ENCODE peak calls at places on chromosomes 5 and 9, in six cellular contexts. One of them, this sample, is unnamed.

GRCh38 chr5:76082790-76083554 is at the start of gene SV2C:
- DNase-seq in H9: peak
- DNase-seq in neuronal stem cell: peak
- DNase-seq in IMR-90: no peak
- DNase-seq in H1: no peak
- DNase-seq in mesenchymal stem cell: peak
- DNase-seq in this sample: peak

GRCh38 chr9:68802525-68803015 is 97.5 kb downstream of the PIP5K1B start:
- DNase-seq in H9: no peak
- DNase-seq in neuronal stem cell: no peak
- DNase-seq in IMR-90: no peak
- DNase-seq in H1: no peak
- DNase-seq in mesenchymal stem cell: no peak
- DNase-seq in this sample: no peak

GRCh38 chr9:20044686-20045085 is 255.8 kb upstream of the SLC24A2 start:
- DNase-seq in H9: no peak
- DNase-seq in neuronal stem cell: no peak
- DNase-seq in IMR-90: peak
- DNase-seq in H1: no peak
- DNase-seq in mesenchymal stem cell: peak
- DNase-seq in this sample: no peak

GRCh38 chr5:116543501-116543900 is 31.1 kb downstream of the SEMA6A start:
- DNase-seq in H9: no peak
- DNase-seq in neuronal stem cell: no peak
- DNase-seq in IMR-90: no peak
- DNase-seq in H1: no peak
- DNase-seq in mesenchymal stem cell: no peak
- DNase-seq in this sample: no peak

GRCh38 chr5:34957857-34958690 is 28.7 kb downstream of the DNAJC21 start:
- DNase-seq in H9: no peak
- DNase-seq in neuronal stem cell: peak
- DNase-seq in IMR-90: peak
- DNase-seq in H1: no peak
- DNase-seq in mesenchymal stem cell: peak
- DNase-seq in this sample: peak

GRCh38 chr5:145872486-145872885 is 328 bp downstream of the GRXCR2 start:
- DNase-seq in H9: no peak
- DNase-seq in neuronal stem cell: no peak
- DNase-seq in IMR-90: no peak
- DNase-seq in H1: no peak
- DNase-seq in mesenchymal stem cell: no peak
- DNase-seq in this sample: no peak

GRCh38 chr5:92371889-92372235 is 988.7 kb upstream of the ARRDC3 start:
- DNase-seq in H9: no peak
- DNase-seq in neuronal stem cell: no peak
- DNase-seq in IMR-90: peak
- DNase-seq in H1: no peak
- DNase-seq in mesenchymal stem cell: no peak
- DNase-seq in this sample: peak

GRCh38 chr5:83576341-83576740 is 104.8 kb downstream of the VCAN start:
- DNase-seq in H9: no peak
- DNase-seq in neuronal stem cell: no peak
- DNase-seq in IMR-90: peak
- DNase-seq in H1: no peak
- DNase-seq in mesenchymal stem cell: peak
- DNase-seq in this sample: no peak

GRCh38 chr5:169803077-169803981 is 166.3 kb downstream of the DOCK2 start:
- DNase-seq in H9: no peak
- DNase-seq in neuronal stem cell: no peak
- DNase-seq in IMR-90: peak
- DNase-seq in H1: no peak
- DNase-seq in mesenchymal stem cell: peak
- DNase-seq in this sample: peak

GRCh38 chr9:88781500-88782391 is 209.5 kb upstream of the S1PR3 start:
- DNase-seq in H9: peak
- DNase-seq in neuronal stem cell: no peak
- DNase-seq in IMR-90: peak
- DNase-seq in H1: peak
- DNase-seq in mesenchymal stem cell: peak
- DNase-seq in this sample: peak

GRCh38 chr5:15623794-15624193 is 123.8 kb downstream of the FBXL7 start:
- DNase-seq in H9: no peak
- DNase-seq in neuronal stem cell: no peak
- DNase-seq in IMR-90: no peak
- DNase-seq in H1: no peak
- DNase-seq in mesenchymal stem cell: no peak
- DNase-seq in this sample: no peak

GRCh38 chr5:156474251-156474650 is 147.3 kb downstream of the SGCD start:
- DNase-seq in H9: no peak
- DNase-seq in neuronal stem cell: no peak
- DNase-seq in IMR-90: peak
- DNase-seq in H1: no peak
- DNase-seq in mesenchymal stem cell: peak
- DNase-seq in this sample: no peak

GRCh38 chr5:149320791-149321330 is 24.4 kb upstream of the GRPEL2 start:
- DNase-seq in H9: peak
- DNase-seq in neuronal stem cell: peak
- DNase-seq in IMR-90: peak
- DNase-seq in H1: no peak
- DNase-seq in mesenchymal stem cell: peak
- DNase-seq in this sample: peak

GRCh38 chr5:150540615-150541396 is 32.9 kb downstream of the NDST1 start:
- DNase-seq in H9: no peak
- DNase-seq in neuronal stem cell: no peak
- DNase-seq in IMR-90: peak
- DNase-seq in H1: no peak
- DNase-seq in mesenchymal stem cell: peak
- DNase-seq in this sample: no peak

GRCh38 chr5:56610093-56610698 is 205.2 kb upstream of the MAP3K1 start:
- DNase-seq in H9: no peak
- DNase-seq in neuronal stem cell: no peak
- DNase-seq in IMR-90: no peak
- DNase-seq in H1: no peak
- DNase-seq in mesenchymal stem cell: no peak
- DNase-seq in this sample: peak

GRCh38 chr9:78676623-78677022 is 379.7 kb downstream of the PSAT1 start:
- DNase-seq in H9: no peak
- DNase-seq in neuronal stem cell: no peak
- DNase-seq in IMR-90: peak
- DNase-seq in H1: no peak
- DNase-seq in mesenchymal stem cell: peak
- DNase-seq in this sample: no peak

GRCh38 chr9:4301971-4302427 is 2.1 kb upstream of the GLIS3 start:
- DNase-seq in H9: no peak
- DNase-seq in neuronal stem cell: no peak
- DNase-seq in IMR-90: peak
- DNase-seq in H1: no peak
- DNase-seq in mesenchymal stem cell: peak
- DNase-seq in this sample: peak

GRCh38 chr5:90475436-90475980 is 844 bp downstream of the POLR3G start:
- DNase-seq in H9: no peak
- DNase-seq in neuronal stem cell: no peak
- DNase-seq in IMR-90: no peak
- DNase-seq in H1: no peak
- DNase-seq in mesenchymal stem cell: no peak
- DNase-seq in this sample: no peak

GRCh38 chr9:94945191-94946144 is 219.0 kb downstream of the AOPEP start:
- DNase-seq in H9: no peak
- DNase-seq in neuronal stem cell: no peak
- DNase-seq in IMR-90: peak
- DNase-seq in H1: no peak
- DNase-seq in mesenchymal stem cell: peak
- DNase-seq in this sample: peak

GRCh38 chr9:92603990-92604389 is 65.9 kb downstream of the IPPK start:
- DNase-seq in H9: no peak
- DNase-seq in neuronal stem cell: no peak
- DNase-seq in IMR-90: no peak
- DNase-seq in H1: no peak
- DNase-seq in mesenchymal stem cell: no peak
- DNase-seq in this sample: no peak

GRCh38 chr5:122292357-122292756 is 19.7 kb upstream of the SNCAIP start:
- DNase-seq in H9: no peak
- DNase-seq in neuronal stem cell: no peak
- DNase-seq in IMR-90: peak
- DNase-seq in H1: no peak
- DNase-seq in mesenchymal stem cell: peak
- DNase-seq in this sample: no peak

DNA sequence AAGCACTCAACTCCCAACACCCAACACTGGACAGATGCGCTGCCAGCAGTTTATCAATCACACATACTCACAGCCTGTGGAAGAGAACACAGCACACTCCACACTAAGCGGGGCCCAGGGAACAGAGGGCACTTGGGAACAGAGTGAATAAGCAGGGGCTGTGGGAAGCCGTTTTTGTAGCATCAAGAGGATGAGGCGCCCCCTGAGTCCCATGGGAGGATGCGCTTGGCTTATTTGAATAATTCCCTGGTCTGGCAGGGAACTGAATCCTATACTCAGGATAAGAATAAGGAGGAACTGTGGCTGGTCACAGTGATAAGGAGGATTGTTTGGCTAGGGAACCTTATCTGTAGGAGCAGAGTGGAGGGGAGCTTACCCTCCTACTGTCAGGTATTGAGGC is 96.1 kb upstream of the DNAH5 start:
- DNase-seq in H9: no peak
- DNase-seq in neuronal stem cell: no peak
- DNase-seq in IMR-90: peak
- DNase-seq in H1: no peak
- DNase-seq in mesenchymal stem cell: no peak
- DNase-seq in this sample: peak
- H2AK5ac ChIP-seq in H9: no peak
- H2AK5ac ChIP-seq in neuronal stem cell: no peak
- H2AK5ac ChIP-seq in IMR-90: peak
- H2AK5ac ChIP-seq in H1: peak
- H2AK5ac ChIP-seq in mesenchymal stem cell: peak
- H2AK5ac ChIP-seq in this sample: no peak

GRCh38 chr9:115117999-115118470 is at the start of gene TNC:
- DNase-seq in H9: peak
- DNase-seq in neuronal stem cell: peak
- DNase-seq in IMR-90: peak
- DNase-seq in H1: no peak
- DNase-seq in mesenchymal stem cell: peak
- DNase-seq in this sample: peak
- H2AK5ac ChIP-seq in H9: no peak
- H2AK5ac ChIP-seq in neuronal stem cell: no peak
- H2AK5ac ChIP-seq in IMR-90: peak
- H2AK5ac ChIP-seq in H1: no peak
- H2AK5ac ChIP-seq in mesenchymal stem cell: peak
- H2AK5ac ChIP-seq in this sample: peak

GRCh38 chr9:121288557-121288873 is 20.6 kb downstream of the GSN start:
- DNase-seq in H9: no peak
- DNase-seq in neuronal stem cell: no peak
- DNase-seq in IMR-90: no peak
- DNase-seq in H1: no peak
- DNase-seq in mesenchymal stem cell: no peak
- DNase-seq in this sample: no peak
- H2AK5ac ChIP-seq in H9: no peak
- H2AK5ac ChIP-seq in neuronal stem cell: no peak
- H2AK5ac ChIP-seq in IMR-90: peak
- H2AK5ac ChIP-seq in H1: peak
- H2AK5ac ChIP-seq in mesenchymal stem cell: peak
- H2AK5ac ChIP-seq in this sample: peak

DNA sequence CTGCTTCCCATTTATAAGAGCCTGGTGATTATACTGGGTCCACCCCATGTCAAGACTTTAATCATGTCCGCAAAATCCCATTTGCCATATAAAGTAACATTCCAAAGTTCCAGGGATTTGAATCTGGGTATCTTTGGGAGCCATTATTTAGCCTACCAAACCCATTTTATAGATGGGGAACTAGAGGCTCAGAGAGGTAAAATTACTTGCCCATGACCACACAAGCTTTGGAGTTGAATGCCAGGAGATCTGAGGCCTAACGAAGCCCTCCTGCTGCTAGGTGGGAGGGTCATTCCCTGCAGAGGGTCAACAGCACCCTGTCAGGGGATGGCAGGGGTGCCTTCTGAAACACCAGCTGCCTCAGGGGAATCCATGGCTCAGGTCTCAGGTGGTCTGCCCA is 13.0 kb upstream of the AKNA start:
- DNase-seq in H9: no peak
- DNase-seq in neuronal stem cell: no peak
- DNase-seq in IMR-90: no peak
- DNase-seq in H1: no peak
- DNase-seq in mesenchymal stem cell: no peak
- DNase-seq in this sample: no peak
- H2AK5ac ChIP-seq in H9: no peak
- H2AK5ac ChIP-seq in neuronal stem cell: peak
- H2AK5ac ChIP-seq in IMR-90: no peak
- H2AK5ac ChIP-seq in H1: no peak
- H2AK5ac ChIP-seq in mesenchymal stem cell: no peak
- H2AK5ac ChIP-seq in this sample: no peak

GRCh38 chr5:136025900-136026299 is 2.9 kb upstream of the TGFBI start:
- DNase-seq in H9: no peak
- DNase-seq in neuronal stem cell: no peak
- DNase-seq in IMR-90: peak
- DNase-seq in H1: no peak
- DNase-seq in mesenchymal stem cell: peak
- DNase-seq in this sample: no peak

GRCh38 chr5:136023935-136024645 is 4.7 kb upstream of the TGFBI start:
- DNase-seq in H9: no peak
- DNase-seq in neuronal stem cell: no peak
- DNase-seq in IMR-90: peak
- DNase-seq in H1: no peak
- DNase-seq in mesenchymal stem cell: peak
- DNase-seq in this sample: no peak

GRCh38 chr5:136021016-136021405 is 7.8 kb upstream of the TGFBI start:
- DNase-seq in H9: peak
- DNase-seq in neuronal stem cell: no peak
- DNase-seq in IMR-90: peak
- DNase-seq in H1: no peak
- DNase-seq in mesenchymal stem cell: peak
- DNase-seq in this sample: no peak

GRCh38 chr5:136020383-136021015 is 8.3 kb upstream of the TGFBI start:
- DNase-seq in H9: no peak
- DNase-seq in neuronal stem cell: no peak
- DNase-seq in IMR-90: peak
- DNase-seq in H1: no peak
- DNase-seq in mesenchymal stem cell: peak
- DNase-seq in this sample: no peak

DNA sequence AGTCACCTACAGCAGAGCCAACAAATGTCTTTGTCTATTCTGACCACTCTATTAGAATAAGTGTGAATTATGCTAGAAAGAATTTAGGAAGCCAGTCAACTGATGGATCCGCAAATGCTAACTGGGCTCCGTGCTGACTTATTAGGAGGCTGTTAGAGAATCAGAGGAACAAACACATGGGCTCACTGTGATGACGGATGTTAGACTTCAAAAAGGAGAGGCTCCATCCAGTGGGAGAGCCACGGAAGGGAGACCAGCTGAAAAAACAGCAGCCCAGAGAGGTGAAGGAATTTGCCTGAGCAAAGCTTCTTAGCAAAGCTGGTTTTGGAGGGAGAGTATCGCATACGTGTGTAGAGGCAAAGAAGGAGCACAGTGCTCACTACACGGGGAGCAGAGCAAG is 5.8 kb upstream of the TGFBI start:
- DNase-seq in H9: no peak
- DNase-seq in neuronal stem cell: no peak
- DNase-seq in IMR-90: no peak
- DNase-seq in H1: no peak
- DNase-seq in mesenchymal stem cell: no peak
- DNase-seq in this sample: no peak
- H2AK5ac ChIP-seq in H9: no peak
- H2AK5ac ChIP-seq in neuronal stem cell: no peak
- H2AK5ac ChIP-seq in IMR-90: peak
- H2AK5ac ChIP-seq in H1: no peak
- H2AK5ac ChIP-seq in mesenchymal stem cell: peak
- H2AK5ac ChIP-seq in this sample: no peak